ENCODE peak calls at places on chromosomes 7 and 10, in nine cellular contexts. V is AG20443; B is GM04504; P is GM12865; C is CD8-positive, alpha-beta memory T cell; L is GOT3; S is stomach; K is substantia nigra; W is pancreas. G is an unnamed sample.

GRCh38 chr7:129189661-129190310 is 1.4 kb downstream of the SMO start:
- DNase-seq in B (no peak), V (no peak), L (no peak), P (no peak), W (no peak), S (no peak), K (no peak), C (no peak), G (no peak)

GRCh38 chr7:4667776-4668509 is 14.2 kb upstream of the FOXK1 start:
- DNase-seq in L (peak), B (no peak), P (no peak), V (peak), K (no peak), S (no peak), W (no peak), C (no peak), G (no peak)

GRCh38 chr10:132245056-132245455 is 58.3 kb downstream of the DPYSL4 start:
- DNase-seq in V (no peak), C (no peak), P (no peak), K (no peak), L (no peak), S (no peak), W (no peak), B (no peak), G (no peak)

GRCh38 chr7:139776486-139777303 is 1.1 kb downstream of the HIPK2 start:
- DNase-seq in P (peak), B (no peak), K (no peak), L (no peak), C (peak), W (no peak), S (no peak), V (peak), G (peak)

GRCh38 chr7:105141068-105141467 is 127.1 kb downstream of the KMT2E start:
- DNase-seq in C (no peak), S (no peak), W (no peak), V (peak), K (no peak), P (peak), B (peak), L (no peak), G (no peak)

GRCh38 chr7:134885967-134886352 is 100.3 kb upstream of the AGBL3 start:
- DNase-seq in C (no peak), L (no peak), K (no peak), B (peak), S (no peak), P (no peak), W (no peak), V (peak), G (no peak)

GRCh38 chr7:80078159-80078731 is 56.4 kb upstream of the GNAI1 start:
- DNase-seq in C (no peak), V (peak), B (no peak), L (no peak), P (no peak), K (no peak), W (no peak), S (no peak), G (no peak)

GRCh38 chr7:2708547-2709310 is 20.7 kb downstream of the AMZ1 start:
- DNase-seq in L (no peak), S (no peak), V (no peak), W (no peak), K (no peak), B (no peak), C (no peak), P (no peak), G (no peak)

GRCh38 chr10:35565602-35566061 is 39.5 kb upstream of the GJD4 start:
- DNase-seq in W (no peak), S (no peak), L (no peak), P (no peak), K (peak), B (no peak), C (no peak), V (peak), G (no peak)

GRCh38 chr7:40918701-40919271 is 784.0 kb downstream of the SUGCT start:
- DNase-seq in P (no peak), B (peak), W (no peak), L (no peak), K (no peak), S (no peak), V (peak), C (no peak), G (no peak)

GRCh38 chr7:83976302-83976701 is 218.3 kb downstream of the SEMA3A start:
- DNase-seq in S (no peak), V (peak), W (no peak), K (no peak), C (no peak), B (no peak), P (peak), L (no peak), G (no peak)

GRCh38 chr10:114372179-114372578 is 32.1 kb downstream of the AFAP1L2 start:
- DNase-seq in P (no peak), C (no peak), K (no peak), L (no peak), B (no peak), S (no peak), W (no peak), V (no peak), G (peak)

GRCh38 chr10:30247704-30248103 is 101.4 kb downstream of the MTPAP start:
- DNase-seq in V (no peak), C (no peak), P (peak), K (no peak), W (no peak), B (no peak), S (no peak), L (no peak), G (no peak)

GRCh38 chr7:128022631-128023532 is 8.4 kb downstream of the LRRC4 start:
- DNase-seq in W (no peak), P (no peak), C (no peak), K (no peak), L (no peak), V (peak), B (peak), S (no peak), G (no peak)

GRCh38 chr7:132771301-132771730 is 195.0 kb upstream of the PLXNA4 start:
- DNase-seq in K (no peak), V (peak), S (no peak), B (no peak), W (no peak), C (peak), L (no peak), P (no peak), G (no peak)

GRCh38 chr10:104501864-104502579 is 139.1 kb upstream of the SORCS3 start:
- DNase-seq in C (no peak), V (no peak), K (no peak), P (no peak), L (no peak), W (no peak), S (no peak), B (no peak), G (no peak)

GRCh38 chr7:132425920-132426319 is 150.3 kb downstream of the PLXNA4 start:
- DNase-seq in B (no peak), C (no peak), K (no peak), P (no peak), V (no peak), L (no peak), S (no peak), W (no peak), G (no peak)

GRCh38 chr7:143049380-143049779 is 2.8 kb upstream of the OR6V1 start:
- DNase-seq in L (no peak), K (no peak), S (no peak), W (no peak), C (no peak), P (no peak), V (peak), B (no peak), G (no peak)

GRCh38 chr7:99109108-99110051 is 34.5 kb downstream of the SMURF1 start:
- DNase-seq in B (no peak), S (no peak), P (no peak), L (no peak), W (no peak), K (no peak), C (no peak), V (no peak), G (no peak)

GRCh38 chr10:31262672-31263071 is 56.3 kb upstream of the ZEB1 start:
- DNase-seq in C (no peak), B (peak), P (no peak), V (peak), K (no peak), W (no peak), S (no peak), L (no peak), G (no peak)

GRCh38 chr10:91787810-91788209 is 10.4 kb upstream of the TNKS2 start:
- DNase-seq in V (no peak), W (no peak), B (no peak), C (no peak), S (no peak), P (no peak), L (no peak), K (no peak), G (no peak)

GRCh38 chr10:69406302-69406811 is 10.4 kb downstream of the TACR2 start:
- DNase-seq in K (no peak), B (no peak), L (no peak), C (no peak), W (no peak), S (no peak), P (no peak), V (no peak), G (no peak)

GRCh38 chr10:66215921-66216320 is 709.9 kb upstream of the LRRTM3 start:
- DNase-seq in V (no peak), L (no peak), B (no peak), K (no peak), P (no peak), C (no peak), S (no peak), W (no peak), G (no peak)

GRCh38 chr10:29681700-29682444 is 47.1 kb upstream of the SVIL start:
- DNase-seq in V (no peak), L (no peak), B (no peak), P (peak), K (no peak), W (no peak), S (no peak), C (peak), G (no peak)

GRCh38 chr10:113309791-113310190 is 243.1 kb upstream of the HABP2 start:
- DNase-seq in B (no peak), V (no peak), W (no peak), S (no peak), L (no peak), K (no peak), C (no peak), P (no peak), G (no peak)

GRCh38 chr10:105138287-105138854 is 497.3 kb downstream of the SORCS3 start:
- DNase-seq in W (no peak), V (no peak), P (no peak), C (no peak), L (no peak), S (no peak), B (no peak), K (no peak), G (no peak)

GRCh38 chr7:155935005-155935557 is 122.8 kb upstream of the SHH start:
- DNase-seq in V (no peak), B (no peak), K (no peak), C (no peak), L (no peak), W (no peak), S (no peak), P (no peak), G (no peak)

GRCh38 chr10:76675951-76676587 is 961.5 kb downstream of the KCNMA1 start:
- DNase-seq in L (no peak), C (no peak), W (no peak), P (no peak), V (peak), S (no peak), K (peak), B (peak), G (peak)

GRCh38 chr10:77084431-77085144 is 553.0 kb downstream of the KCNMA1 start:
- DNase-seq in S (no peak), L (no peak), W (no peak), C (no peak), K (no peak), P (no peak), V (no peak), B (no peak), G (peak)

GRCh38 chr7:88377421-88377820 is 70.7 kb upstream of the STEAP4 start:
- DNase-seq in B (no peak), P (no peak), L (no peak), S (no peak), V (no peak), W (no peak), K (no peak), C (no peak), G (no peak)

GRCh38 chr10:78408671-78409472 is 375.2 kb downstream of the RPS24 start:
- DNase-seq in C (no peak), S (peak), V (no peak), B (no peak), P (no peak), W (peak), L (no peak), K (peak), G (peak)

GRCh38 chr7:83640240-83640639 is 8.7 kb downstream of the SEMA3E start:
- DNase-seq in V (no peak), L (no peak), P (no peak), C (no peak), K (no peak), S (no peak), B (no peak), W (no peak), G (no peak)

GRCh38 chr7:138886501-138886917 is 88.5 kb upstream of the ATP6V0A4 start:
- DNase-seq in V (peak), K (no peak), B (peak), P (peak), W (no peak), C (peak), L (no peak), S (no peak), G (no peak)

GRCh38 chr7:64849250-64849923 is 53.7 kb upstream of the ZNF273 start:
- DNase-seq in W (no peak), B (no peak), C (no peak), L (peak), S (no peak), V (peak), P (no peak), K (no peak), G (no peak)

GRCh38 chr10:3774814-3775670 is 10.0 kb downstream of the KLF6 start:
- DNase-seq in S (no peak), C (peak), V (peak), K (no peak), L (no peak), P (peak), B (no peak), W (no peak), G (peak)

GRCh38 chr7:43584200-43584586 is 1.3 kb downstream of the STK17A start:
- DNase-seq in B (peak), V (peak), K (no peak), L (peak), S (no peak), P (peak), W (no peak), C (no peak), G (peak)

GRCh38 chr7:98038731-98039130 is 48.7 kb upstream of the OCM2 start:
- DNase-seq in C (no peak), S (no peak), W (no peak), K (peak), P (no peak), V (no peak), L (no peak), B (no peak), G (no peak)